ENCODE peak calls at places on chromosomes 7 and 10, in nine cellular contexts. One of them, this sample, is unnamed.

GRCh38 chr7:28093617-28094232 is 86.9 kb downstream of the JAZF1 start:
- DNase-seq in sigmoid colon: peak; percentile 93
- DNase-seq in HL-60: no peak
- DNase-seq in keratinocyte: peak; percentile 21
- DNase-seq in upper lobe of right lung: peak; percentile 85
- DNase-seq in transverse colon: peak; percentile 74
- DNase-seq in mammary epithelial cell: peak; percentile 49
- DNase-seq in PC-3: peak; percentile 73
- DNase-seq in brain microvascular endothelial cell: peak; percentile 81
- DNase-seq in this sample: peak; percentile 81

GRCh38 chr10:93701903-93702277 is 502 bp downstream of the FRA10AC1 start:
- DNase-seq in sigmoid colon: no peak
- DNase-seq in HL-60: peak; percentile 78
- DNase-seq in keratinocyte: no peak
- DNase-seq in upper lobe of right lung: no peak
- DNase-seq in transverse colon: no peak
- DNase-seq in mammary epithelial cell: peak; percentile 54
- DNase-seq in PC-3: peak; percentile 4
- DNase-seq in brain microvascular endothelial cell: peak; percentile 17
- DNase-seq in this sample: peak; percentile 11

GRCh38 chr10:35691522-35692236 is 49.6 kb upstream of the FZD8 start:
- DNase-seq in sigmoid colon: no peak
- DNase-seq in HL-60: no peak
- DNase-seq in keratinocyte: no peak
- DNase-seq in upper lobe of right lung: no peak
- DNase-seq in transverse colon: no peak
- DNase-seq in mammary epithelial cell: no peak
- DNase-seq in PC-3: no peak
- DNase-seq in brain microvascular endothelial cell: no peak
- DNase-seq in this sample: no peak

GRCh38 chr7:105935250-105935649 is 27.8 kb upstream of the CDHR3 start:
- DNase-seq in sigmoid colon: no peak
- DNase-seq in HL-60: no peak
- DNase-seq in keratinocyte: no peak
- DNase-seq in upper lobe of right lung: no peak
- DNase-seq in transverse colon: no peak
- DNase-seq in mammary epithelial cell: no peak
- DNase-seq in PC-3: peak; percentile 19
- DNase-seq in brain microvascular endothelial cell: no peak
- DNase-seq in this sample: no peak

GRCh38 chr7:43198599-43199090 is 86.2 kb downstream of the HECW1 start:
- DNase-seq in sigmoid colon: no peak
- DNase-seq in HL-60: no peak
- DNase-seq in keratinocyte: no peak
- DNase-seq in upper lobe of right lung: no peak
- DNase-seq in transverse colon: no peak
- DNase-seq in mammary epithelial cell: no peak
- DNase-seq in PC-3: no peak
- DNase-seq in brain microvascular endothelial cell: no peak
- DNase-seq in this sample: no peak

GRCh38 chr10:28532223-28532508 is 752 bp upstream of the WAC start:
- DNase-seq in sigmoid colon: no peak
- DNase-seq in HL-60: no peak
- DNase-seq in keratinocyte: no peak
- DNase-seq in upper lobe of right lung: no peak
- DNase-seq in transverse colon: no peak
- DNase-seq in mammary epithelial cell: no peak
- DNase-seq in PC-3: peak; percentile 6
- DNase-seq in brain microvascular endothelial cell: no peak
- DNase-seq in this sample: no peak

GRCh38 chr7:124764071-124764846 is 1.3 kb downstream of the GPR37 start:
- DNase-seq in sigmoid colon: no peak
- DNase-seq in HL-60: no peak
- DNase-seq in keratinocyte: no peak
- DNase-seq in upper lobe of right lung: no peak
- DNase-seq in transverse colon: no peak
- DNase-seq in mammary epithelial cell: no peak
- DNase-seq in PC-3: peak; percentile 14
- DNase-seq in brain microvascular endothelial cell: no peak
- DNase-seq in this sample: no peak

GRCh38 chr10:94626476-94626875 is 57.1 kb upstream of the CYP2C18 start:
- DNase-seq in sigmoid colon: no peak
- DNase-seq in HL-60: no peak
- DNase-seq in keratinocyte: no peak
- DNase-seq in upper lobe of right lung: no peak
- DNase-seq in transverse colon: no peak
- DNase-seq in mammary epithelial cell: peak; percentile 41
- DNase-seq in PC-3: no peak
- DNase-seq in brain microvascular endothelial cell: no peak
- DNase-seq in this sample: no peak

GRCh38 chr10:49518982-49519578 is 19.8 kb downstream of the ERCC6 start:
- DNase-seq in sigmoid colon: no peak
- DNase-seq in HL-60: no peak
- DNase-seq in keratinocyte: no peak
- DNase-seq in upper lobe of right lung: no peak
- DNase-seq in transverse colon: no peak
- DNase-seq in mammary epithelial cell: peak; percentile 26
- DNase-seq in PC-3: peak; percentile 91
- DNase-seq in brain microvascular endothelial cell: peak; percentile 53
- DNase-seq in this sample: peak; percentile 19

GRCh38 chr10:7351905-7352304 is 58.9 kb downstream of the SFMBT2 start:
- DNase-seq in sigmoid colon: no peak
- DNase-seq in HL-60: no peak
- DNase-seq in keratinocyte: no peak
- DNase-seq in upper lobe of right lung: no peak
- DNase-seq in transverse colon: no peak
- DNase-seq in mammary epithelial cell: no peak
- DNase-seq in PC-3: peak; percentile 15
- DNase-seq in brain microvascular endothelial cell: no peak
- DNase-seq in this sample: no peak

GRCh38 chr7:138785587-138786437 is 12.0 kb upstream of the TMEM213 start:
- DNase-seq in sigmoid colon: no peak
- DNase-seq in HL-60: no peak
- DNase-seq in keratinocyte: no peak
- DNase-seq in upper lobe of right lung: no peak
- DNase-seq in transverse colon: no peak
- DNase-seq in mammary epithelial cell: peak; percentile 23
- DNase-seq in PC-3: peak; percentile 25
- DNase-seq in brain microvascular endothelial cell: peak; percentile 17
- DNase-seq in this sample: no peak

GRCh38 chr10:35699862-35700489 is 57.9 kb upstream of the FZD8 start:
- DNase-seq in sigmoid colon: no peak
- DNase-seq in HL-60: no peak
- DNase-seq in keratinocyte: no peak
- DNase-seq in upper lobe of right lung: no peak
- DNase-seq in transverse colon: no peak
- DNase-seq in mammary epithelial cell: no peak
- DNase-seq in PC-3: no peak
- DNase-seq in brain microvascular endothelial cell: no peak
- DNase-seq in this sample: no peak

GRCh38 chr7:16060492-16060891 is 360.8 kb downstream of the CRPPA start:
- DNase-seq in sigmoid colon: no peak
- DNase-seq in HL-60: no peak
- DNase-seq in keratinocyte: no peak
- DNase-seq in upper lobe of right lung: no peak
- DNase-seq in transverse colon: no peak
- DNase-seq in mammary epithelial cell: no peak
- DNase-seq in PC-3: no peak
- DNase-seq in brain microvascular endothelial cell: no peak
- DNase-seq in this sample: no peak

GRCh38 chr10:122706947-122707346 is 7.3 kb upstream of the C10orf120 start:
- DNase-seq in sigmoid colon: no peak
- DNase-seq in HL-60: no peak
- DNase-seq in keratinocyte: no peak
- DNase-seq in upper lobe of right lung: no peak
- DNase-seq in transverse colon: no peak
- DNase-seq in mammary epithelial cell: no peak
- DNase-seq in PC-3: no peak
- DNase-seq in brain microvascular endothelial cell: no peak
- DNase-seq in this sample: no peak

GRCh38 chr7:44068054-44068453 is 2.7 kb upstream of the PGAM2 start:
- DNase-seq in sigmoid colon: peak; percentile 57
- DNase-seq in HL-60: no peak
- DNase-seq in keratinocyte: no peak
- DNase-seq in upper lobe of right lung: no peak
- DNase-seq in transverse colon: no peak
- DNase-seq in mammary epithelial cell: no peak
- DNase-seq in PC-3: peak; percentile 40
- DNase-seq in brain microvascular endothelial cell: no peak
- DNase-seq in this sample: no peak

GRCh38 chr10:46317889-46318288 is 31.1 kb downstream of the ANTXRL start:
- DNase-seq in sigmoid colon: peak; percentile 38
- DNase-seq in HL-60: no peak
- DNase-seq in keratinocyte: no peak
- DNase-seq in upper lobe of right lung: no peak
- DNase-seq in transverse colon: no peak
- DNase-seq in mammary epithelial cell: no peak
- DNase-seq in PC-3: no peak
- DNase-seq in brain microvascular endothelial cell: no peak
- DNase-seq in this sample: no peak
- H3K27me3 ChIP-seq in sigmoid colon: no peaks in the 10 kb centered on the region
- H3K27me3 ChIP-seq in HL-60: no peaks in the 10 kb centered on the region
- H3K27me3 ChIP-seq in keratinocyte: no peaks in the 10 kb centered on the region
- H3K27me3 ChIP-seq in upper lobe of right lung: no peaks in the 10 kb centered on the region
- H3K27me3 ChIP-seq in transverse colon: no peaks in the 10 kb centered on the region
- H3K27me3 ChIP-seq in mammary epithelial cell: no peaks in the 10 kb centered on the region
- H3K27me3 ChIP-seq in PC-3: no peaks in the 10 kb centered on the region
- H3K27me3 ChIP-seq in brain microvascular endothelial cell: no peaks in the 10 kb centered on the region
- H3K27me3 ChIP-seq in this sample: no peaks in the 10 kb centered on the region

GRCh38 chr7:123265853-123266252 is 66.1 kb upstream of the SLC13A1 start:
- DNase-seq in sigmoid colon: no peak
- DNase-seq in HL-60: no peak
- DNase-seq in keratinocyte: no peak
- DNase-seq in upper lobe of right lung: no peak
- DNase-seq in transverse colon: no peak
- DNase-seq in mammary epithelial cell: peak; percentile 2
- DNase-seq in PC-3: no peak
- DNase-seq in brain microvascular endothelial cell: no peak
- DNase-seq in this sample: no peak

GRCh38 chr7:123259759-123260158 is 60.0 kb upstream of the SLC13A1 start:
- DNase-seq in sigmoid colon: no peak
- DNase-seq in HL-60: no peak
- DNase-seq in keratinocyte: no peak
- DNase-seq in upper lobe of right lung: no peak
- DNase-seq in transverse colon: no peak
- DNase-seq in mammary epithelial cell: no peak
- DNase-seq in PC-3: no peak
- DNase-seq in brain microvascular endothelial cell: no peak
- DNase-seq in this sample: no peak

DNA sequence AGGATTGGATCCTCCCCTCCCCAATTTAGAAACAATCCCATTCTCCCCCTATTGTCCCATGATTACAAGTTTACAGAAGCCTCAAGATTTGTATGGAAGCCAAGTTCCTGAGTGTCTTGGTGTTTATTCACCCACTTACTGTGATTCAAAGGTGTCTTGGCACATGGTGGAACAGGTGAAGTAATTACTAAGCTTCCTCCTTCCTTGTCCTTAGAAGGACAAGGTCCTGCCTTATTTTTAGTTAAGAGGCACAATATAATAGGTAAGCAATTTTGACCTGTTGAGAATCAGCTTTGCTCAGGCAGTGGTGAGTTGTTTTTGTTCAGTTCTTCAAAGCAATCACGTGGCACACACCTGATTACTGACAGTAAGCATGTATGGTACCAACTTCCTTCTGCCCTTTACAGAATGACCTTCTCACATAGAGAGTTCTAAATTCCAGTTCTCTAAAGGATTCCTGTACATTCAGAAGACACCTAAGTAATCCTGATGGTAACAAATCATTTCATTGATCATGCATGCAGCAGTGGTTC is 60.7 kb upstream of the SLC13A1 start:
- DNase-seq in sigmoid colon: no peak
- DNase-seq in HL-60: no peak
- DNase-seq in keratinocyte: no peak
- DNase-seq in upper lobe of right lung: no peak
- DNase-seq in transverse colon: peak; percentile 17
- DNase-seq in mammary epithelial cell: no peak
- DNase-seq in PC-3: no peak
- DNase-seq in brain microvascular endothelial cell: no peak
- DNase-seq in this sample: no peak
- H3K27ac ChIP-seq in sigmoid colon: no peak overlapping the region
- H3K27ac ChIP-seq in HL-60: no peak overlapping the region
- H3K27ac ChIP-seq in keratinocyte: no peak overlapping the region
- H3K27ac ChIP-seq in upper lobe of right lung: no peak overlapping the region
- H3K27ac ChIP-seq in transverse colon: peak overlapping the region; percentile 64
- H3K27ac ChIP-seq in mammary epithelial cell: no peak overlapping the region
- H3K27ac ChIP-seq in PC-3: no peak overlapping the region
- H3K27ac ChIP-seq in brain microvascular endothelial cell: no peak overlapping the region
- H3K27ac ChIP-seq in this sample: no peak overlapping the region

GRCh38 chr10:27506280-27506679 is 2.2 kb downstream of the RAB18 start:
- DNase-seq in sigmoid colon: no peak
- DNase-seq in HL-60: no peak
- DNase-seq in keratinocyte: no peak
- DNase-seq in upper lobe of right lung: no peak
- DNase-seq in transverse colon: no peak
- DNase-seq in mammary epithelial cell: no peak
- DNase-seq in PC-3: peak; percentile 8
- DNase-seq in brain microvascular endothelial cell: peak; percentile 9
- DNase-seq in this sample: no peak

GRCh38 chr10:27500886-27501285 is 3.2 kb upstream of the RAB18 start:
- DNase-seq in sigmoid colon: no peak
- DNase-seq in HL-60: no peak
- DNase-seq in keratinocyte: peak; percentile 82
- DNase-seq in upper lobe of right lung: no peak
- DNase-seq in transverse colon: no peak
- DNase-seq in mammary epithelial cell: peak; percentile 89
- DNase-seq in PC-3: no peak
- DNase-seq in brain microvascular endothelial cell: no peak
- DNase-seq in this sample: no peak

GRCh38 chr10:27504007-27504890 is at the start of gene RAB18:
- DNase-seq in sigmoid colon: peak; percentile 99
- DNase-seq in HL-60: peak; percentile 89
- DNase-seq in keratinocyte: peak; percentile 95
- DNase-seq in upper lobe of right lung: peak; percentile 99
- DNase-seq in transverse colon: peak; percentile 98
- DNase-seq in mammary epithelial cell: peak; percentile 97
- DNase-seq in PC-3: peak; percentile 96
- DNase-seq in brain microvascular endothelial cell: peak; percentile 98
- DNase-seq in this sample: peak; percentile 93

GRCh38 chr10:27503498-27504006 is 552 bp upstream of the RAB18 start:
- DNase-seq in sigmoid colon: no peak
- DNase-seq in HL-60: no peak
- DNase-seq in keratinocyte: no peak
- DNase-seq in upper lobe of right lung: no peak
- DNase-seq in transverse colon: no peak
- DNase-seq in mammary epithelial cell: no peak
- DNase-seq in PC-3: no peak
- DNase-seq in brain microvascular endothelial cell: no peak
- DNase-seq in this sample: no peak

GRCh38 chr10:27504897-27505457 is 873 bp downstream of the RAB18 start:
- DNase-seq in sigmoid colon: no peak
- DNase-seq in HL-60: no peak
- DNase-seq in keratinocyte: no peak
- DNase-seq in upper lobe of right lung: no peak
- DNase-seq in transverse colon: no peak
- DNase-seq in mammary epithelial cell: peak; percentile 52
- DNase-seq in PC-3: no peak
- DNase-seq in brain microvascular endothelial cell: peak; percentile 20
- DNase-seq in this sample: no peak
- H3K27me3 ChIP-seq in sigmoid colon: no peaks in the 10 kb centered on the region
- H3K27me3 ChIP-seq in HL-60: no peaks in the 10 kb centered on the region
- H3K27me3 ChIP-seq in keratinocyte: no peaks in the 10 kb centered on the region
- H3K27me3 ChIP-seq in upper lobe of right lung: no peaks in the 10 kb centered on the region
- H3K27me3 ChIP-seq in transverse colon: no peaks in the 10 kb centered on the region
- H3K27me3 ChIP-seq in mammary epithelial cell: no peaks in the 10 kb centered on the region
- H3K27me3 ChIP-seq in PC-3: no peaks in the 10 kb centered on the region
- H3K27me3 ChIP-seq in brain microvascular endothelial cell: no peaks in the 10 kb centered on the region
- H3K27me3 ChIP-seq in this sample: no peaks in the 10 kb centered on the region

GRCh38 chr7:107387573-107388219 is 82.2 kb upstream of the GPR22 start:
- DNase-seq in sigmoid colon: no peak
- DNase-seq in HL-60: no peak
- DNase-seq in keratinocyte: no peak
- DNase-seq in upper lobe of right lung: no peak
- DNase-seq in transverse colon: no peak
- DNase-seq in mammary epithelial cell: no peak
- DNase-seq in PC-3: peak; percentile 52
- DNase-seq in brain microvascular endothelial cell: peak; percentile 69
- DNase-seq in this sample: no peak
- H3K27ac ChIP-seq in sigmoid colon: no peak overlapping the region
- H3K27ac ChIP-seq in HL-60: no peak overlapping the region
- H3K27ac ChIP-seq in keratinocyte: no peak overlapping the region
- H3K27ac ChIP-seq in upper lobe of right lung: peak overlapping the region; percentile 13
- H3K27ac ChIP-seq in transverse colon: no peak overlapping the region
- H3K27ac ChIP-seq in mammary epithelial cell: no peak overlapping the region
- H3K27ac ChIP-seq in PC-3: no peak overlapping the region
- H3K27ac ChIP-seq in brain microvascular endothelial cell: peak overlapping the region; percentile 48
- H3K27ac ChIP-seq in this sample: peak overlapping the region; percentile 59

This sample was measured in WERI-Rb-1.